ENCODE peak calls at places on chromosomes 6 and 20, in seven cellular contexts. One of them, this sample, is unnamed. For H3K4me1, the result is how much of the 10 kb centered on the place peaks cover.

GRCh38 chr6:25851961-25852360 is 20.1 kb upstream of the SLC17A1 start:
- DNase-seq in endodermal cell: no peak
- DNase-seq in PC-9: no peak
- DNase-seq in CD4-positive, CD25-positive, alpha-beta regulatory T cell: no peak
- DNase-seq in lung: no peak
- DNase-seq in testis: no peak
- DNase-seq in effector memory CD4-positive, alpha-beta T cell: no peak
- DNase-seq in this sample: no peak

GRCh38 chr20:45410887-45411286 is 2.8 kb downstream of the DBNDD2 start:
- DNase-seq in endodermal cell: no peak
- DNase-seq in CD4-positive, CD25-positive, alpha-beta regulatory T cell: no peak
- DNase-seq in testis: no peak
- DNase-seq in lung: no peak
- DNase-seq in effector memory CD4-positive, alpha-beta T cell: no peak
- DNase-seq in PC-9: no peak
- DNase-seq in this sample: no peak

GRCh38 chr6:141169419-141169818 is 963.3 kb upstream of the GJE1 start:
- DNase-seq in testis: no peak
- DNase-seq in CD4-positive, CD25-positive, alpha-beta regulatory T cell: no peak
- DNase-seq in PC-9: no peak
- DNase-seq in endodermal cell: no peak
- DNase-seq in lung: no peak
- DNase-seq in effector memory CD4-positive, alpha-beta T cell: no peak
- DNase-seq in this sample: no peak

GRCh38 chr6:47922391-47922790 is 140.6 kb downstream of the OPN5 start:
- DNase-seq in endodermal cell: peak
- DNase-seq in CD4-positive, CD25-positive, alpha-beta regulatory T cell: no peak
- DNase-seq in effector memory CD4-positive, alpha-beta T cell: no peak
- DNase-seq in testis: no peak
- DNase-seq in PC-9: no peak
- DNase-seq in lung: no peak
- DNase-seq in this sample: no peak

GRCh38 chr6:30862156-30862875 is 22.0 kb upstream of the DDR1 start:
- DNase-seq in testis: no peak
- DNase-seq in effector memory CD4-positive, alpha-beta T cell: no peak
- DNase-seq in CD4-positive, CD25-positive, alpha-beta regulatory T cell: no peak
- DNase-seq in lung: no peak
- DNase-seq in endodermal cell: no peak
- DNase-seq in PC-9: no peak
- DNase-seq in this sample: no peak

GRCh38 chr6:150527100-150527499 is 72.6 kb upstream of the PLEKHG1 start:
- DNase-seq in PC-9: no peak
- DNase-seq in effector memory CD4-positive, alpha-beta T cell: no peak
- DNase-seq in lung: no peak
- DNase-seq in testis: no peak
- DNase-seq in CD4-positive, CD25-positive, alpha-beta regulatory T cell: no peak
- DNase-seq in endodermal cell: no peak
- DNase-seq in this sample: no peak

GRCh38 chr6:153170511-153170910 is 39.4 kb upstream of the RGS17 start:
- DNase-seq in effector memory CD4-positive, alpha-beta T cell: no peak
- DNase-seq in PC-9: peak
- DNase-seq in CD4-positive, CD25-positive, alpha-beta regulatory T cell: no peak
- DNase-seq in testis: no peak
- DNase-seq in lung: no peak
- DNase-seq in endodermal cell: no peak
- DNase-seq in this sample: no peak

GRCh38 chr6:169415179-169415578 is 161.5 kb upstream of the THBS2 start:
- DNase-seq in testis: no peak
- DNase-seq in PC-9: no peak
- DNase-seq in CD4-positive, CD25-positive, alpha-beta regulatory T cell: no peak
- DNase-seq in effector memory CD4-positive, alpha-beta T cell: no peak
- DNase-seq in lung: no peak
- DNase-seq in endodermal cell: no peak
- DNase-seq in this sample: no peak

GRCh38 chr6:47428288-47428687 is 49.3 kb upstream of the CD2AP start:
- DNase-seq in lung: no peak
- DNase-seq in CD4-positive, CD25-positive, alpha-beta regulatory T cell: no peak
- DNase-seq in PC-9: no peak
- DNase-seq in endodermal cell: no peak
- DNase-seq in effector memory CD4-positive, alpha-beta T cell: no peak
- DNase-seq in testis: no peak
- DNase-seq in this sample: no peak

GRCh38 chr6:170052991-170053821 is 237.7 kb downstream of the DLL1 start:
- DNase-seq in testis: peak
- DNase-seq in endodermal cell: peak
- DNase-seq in PC-9: no peak
- DNase-seq in CD4-positive, CD25-positive, alpha-beta regulatory T cell: no peak
- DNase-seq in lung: no peak
- DNase-seq in effector memory CD4-positive, alpha-beta T cell: no peak
- DNase-seq in this sample: no peak

GRCh38 chr6:23349521-23350147 is 776.4 kb upstream of the NRSN1 start:
- DNase-seq in CD4-positive, CD25-positive, alpha-beta regulatory T cell: no peak
- DNase-seq in lung: no peak
- DNase-seq in effector memory CD4-positive, alpha-beta T cell: no peak
- DNase-seq in PC-9: peak
- DNase-seq in testis: no peak
- DNase-seq in endodermal cell: no peak
- DNase-seq in this sample: no peak

GRCh38 chr6:160089534-160089897 is 32.1 kb upstream of the SLC22A1 start:
- DNase-seq in PC-9: no peak
- DNase-seq in testis: no peak
- DNase-seq in endodermal cell: no peak
- DNase-seq in CD4-positive, CD25-positive, alpha-beta regulatory T cell: no peak
- DNase-seq in effector memory CD4-positive, alpha-beta T cell: no peak
- DNase-seq in lung: no peak
- DNase-seq in this sample: no peak

GRCh38 chr20:63639093-63639860 is 12.4 kb upstream of the GMEB2 start:
- DNase-seq in testis: no peak
- DNase-seq in effector memory CD4-positive, alpha-beta T cell: peak
- DNase-seq in CD4-positive, CD25-positive, alpha-beta regulatory T cell: peak
- DNase-seq in endodermal cell: no peak
- DNase-seq in lung: no peak
- DNase-seq in PC-9: no peak
- DNase-seq in this sample: peak

GRCh38 chr6:39906318-39906761 is 27.9 kb downstream of the MOCS1 start:
- DNase-seq in PC-9: no peak
- DNase-seq in lung: no peak
- DNase-seq in testis: no peak
- DNase-seq in CD4-positive, CD25-positive, alpha-beta regulatory T cell: no peak
- DNase-seq in endodermal cell: no peak
- DNase-seq in effector memory CD4-positive, alpha-beta T cell: no peak
- DNase-seq in this sample: no peak

GRCh38 chr6:80541186-80541585 is 434.7 kb downstream of the BCKDHB start:
- DNase-seq in testis: no peak
- DNase-seq in endodermal cell: no peak
- DNase-seq in effector memory CD4-positive, alpha-beta T cell: no peak
- DNase-seq in lung: no peak
- DNase-seq in CD4-positive, CD25-positive, alpha-beta regulatory T cell: no peak
- DNase-seq in PC-9: peak
- DNase-seq in this sample: no peak

GRCh38 chr6:157631388-157631787 is 191.7 kb upstream of the SNX9 start:
- DNase-seq in lung: no peak
- DNase-seq in endodermal cell: no peak
- DNase-seq in effector memory CD4-positive, alpha-beta T cell: no peak
- DNase-seq in CD4-positive, CD25-positive, alpha-beta regulatory T cell: no peak
- DNase-seq in PC-9: no peak
- DNase-seq in testis: no peak
- DNase-seq in this sample: no peak

GRCh38 chr6:149166324-149166723 is 151.2 kb upstream of the TAB2 start:
- DNase-seq in PC-9: no peak
- DNase-seq in CD4-positive, CD25-positive, alpha-beta regulatory T cell: no peak
- DNase-seq in effector memory CD4-positive, alpha-beta T cell: no peak
- DNase-seq in testis: no peak
- DNase-seq in endodermal cell: no peak
- DNase-seq in lung: no peak
- DNase-seq in this sample: no peak

DNA sequence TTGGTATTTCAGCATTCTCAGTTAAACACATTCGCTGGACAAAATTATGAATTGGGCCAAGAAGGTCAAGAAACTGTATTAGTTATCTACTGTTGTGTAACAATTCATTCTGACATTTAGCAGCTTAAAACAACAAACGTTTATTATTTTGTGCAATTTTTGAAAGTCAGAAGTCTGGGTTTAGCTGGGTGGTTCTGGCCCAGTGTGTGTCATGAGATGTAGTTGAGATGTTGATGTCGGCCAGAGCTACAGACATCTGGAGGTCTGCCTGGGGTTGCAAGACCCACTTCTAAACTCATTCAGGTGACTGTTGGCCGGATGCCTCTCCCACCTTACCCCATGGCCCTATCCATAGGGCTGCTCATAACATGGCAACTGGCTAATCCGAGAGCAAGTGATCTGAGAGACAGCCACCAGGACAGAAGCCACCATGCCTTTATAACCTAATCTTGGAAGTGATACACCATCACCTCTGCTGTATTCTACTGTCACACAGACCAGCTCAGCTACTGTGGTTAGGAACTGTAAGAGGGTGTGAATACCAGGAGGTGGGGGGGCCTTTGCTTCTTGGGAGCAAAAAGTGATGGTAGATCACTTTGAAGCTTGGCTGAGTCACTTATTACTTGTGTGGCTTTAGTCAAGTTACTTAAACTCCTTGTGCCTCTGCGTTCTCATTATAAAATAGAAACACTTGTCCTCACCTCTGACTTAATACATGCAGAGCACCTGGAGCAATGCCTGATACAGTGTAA is 217.0 kb upstream of the MYLIP start:
- DNase-seq in endodermal cell: peak
- DNase-seq in lung: no peak
- DNase-seq in CD4-positive, CD25-positive, alpha-beta regulatory T cell: no peak
- DNase-seq in testis: no peak
- DNase-seq in effector memory CD4-positive, alpha-beta T cell: no peak
- DNase-seq in PC-9: no peak
- DNase-seq in this sample: no peak
- H3K27ac ChIP-seq in endodermal cell: no peak
- H3K27ac ChIP-seq in lung: no peak
- H3K27ac ChIP-seq in CD4-positive, CD25-positive, alpha-beta regulatory T cell: no peak
- H3K27ac ChIP-seq in testis: no peak
- H3K27ac ChIP-seq in effector memory CD4-positive, alpha-beta T cell: no peak
- H3K27ac ChIP-seq in PC-9: no peak
- H3K27ac ChIP-seq in this sample: no peak

GRCh38 chr6:163712569-163712966 is 298.1 kb downstream of the QKI start:
- DNase-seq in endodermal cell: no peak
- DNase-seq in PC-9: no peak
- DNase-seq in testis: no peak
- DNase-seq in lung: no peak
- DNase-seq in CD4-positive, CD25-positive, alpha-beta regulatory T cell: no peak
- DNase-seq in effector memory CD4-positive, alpha-beta T cell: no peak
- DNase-seq in this sample: no peak

GRCh38 chr6:163710552-163710951 is 296.0 kb downstream of the QKI start:
- DNase-seq in PC-9: no peak
- DNase-seq in effector memory CD4-positive, alpha-beta T cell: no peak
- DNase-seq in lung: no peak
- DNase-seq in testis: no peak
- DNase-seq in endodermal cell: no peak
- DNase-seq in CD4-positive, CD25-positive, alpha-beta regulatory T cell: no peak
- DNase-seq in this sample: no peak

GRCh38 chr6:163709693-163710092 is 295.2 kb downstream of the QKI start:
- DNase-seq in effector memory CD4-positive, alpha-beta T cell: no peak
- DNase-seq in PC-9: no peak
- DNase-seq in CD4-positive, CD25-positive, alpha-beta regulatory T cell: no peak
- DNase-seq in lung: no peak
- DNase-seq in endodermal cell: no peak
- DNase-seq in testis: no peak
- DNase-seq in this sample: no peak

GRCh38 chr6:163711615-163712568 is 297.4 kb downstream of the QKI start:
- DNase-seq in effector memory CD4-positive, alpha-beta T cell: no peak
- DNase-seq in CD4-positive, CD25-positive, alpha-beta regulatory T cell: peak
- DNase-seq in PC-9: no peak
- DNase-seq in lung: peak
- DNase-seq in endodermal cell: peak
- DNase-seq in testis: peak
- DNase-seq in this sample: no peak

DNA sequence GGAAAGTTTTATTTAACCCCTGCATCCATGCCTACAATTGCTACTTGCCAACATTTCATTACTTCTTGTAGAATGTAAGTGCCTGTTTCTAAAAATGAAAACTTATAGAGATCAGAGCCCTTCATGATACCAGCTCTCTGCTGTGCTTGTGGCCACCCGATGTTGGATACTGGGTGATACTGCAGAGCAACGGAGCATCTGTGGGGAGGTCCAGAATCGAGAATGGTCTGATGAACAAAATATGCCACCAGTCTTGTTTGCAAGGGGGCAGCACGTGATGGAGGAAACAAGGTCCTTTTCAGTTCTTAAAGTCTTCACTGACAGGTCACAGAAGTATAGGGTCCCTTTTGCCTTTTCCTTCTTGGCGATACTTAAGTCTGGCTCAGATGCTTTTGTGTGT is 296.6 kb downstream of the QKI start:
- DNase-seq in lung: no peak
- DNase-seq in testis: no peak
- DNase-seq in PC-9: no peak
- DNase-seq in CD4-positive, CD25-positive, alpha-beta regulatory T cell: no peak
- DNase-seq in endodermal cell: no peak
- DNase-seq in effector memory CD4-positive, alpha-beta T cell: no peak
- DNase-seq in this sample: no peak
- H3K4me1 ChIP-seq in lung: under half
- H3K4me1 ChIP-seq in testis: under half
- H3K4me1 ChIP-seq in PC-9: under half
- H3K4me1 ChIP-seq in CD4-positive, CD25-positive, alpha-beta regulatory T cell: under half
- H3K4me1 ChIP-seq in endodermal cell: under half
- H3K4me1 ChIP-seq in effector memory CD4-positive, alpha-beta T cell: under half
- H3K4me1 ChIP-seq in this sample: under half

GRCh38 chr6:43842964-43843645 is 73.1 kb downstream of the VEGFA start:
- DNase-seq in PC-9: no peak
- DNase-seq in effector memory CD4-positive, alpha-beta T cell: no peak
- DNase-seq in testis: no peak
- DNase-seq in endodermal cell: no peak
- DNase-seq in CD4-positive, CD25-positive, alpha-beta regulatory T cell: no peak
- DNase-seq in lung: no peak
- DNase-seq in this sample: no peak
- H3K27ac ChIP-seq in PC-9: peak
- H3K27ac ChIP-seq in effector memory CD4-positive, alpha-beta T cell: no peak
- H3K27ac ChIP-seq in testis: no peak
- H3K27ac ChIP-seq in endodermal cell: no peak
- H3K27ac ChIP-seq in CD4-positive, CD25-positive, alpha-beta regulatory T cell: no peak
- H3K27ac ChIP-seq in lung: no peak
- H3K27ac ChIP-seq in this sample: no peak

GRCh38 chr20:31860431-31861345 is 9.6 kb downstream of the DUSP15 start:
- DNase-seq in testis: no peak
- DNase-seq in lung: no peak
- DNase-seq in effector memory CD4-positive, alpha-beta T cell: no peak
- DNase-seq in CD4-positive, CD25-positive, alpha-beta regulatory T cell: no peak
- DNase-seq in endodermal cell: peak
- DNase-seq in PC-9: peak
- DNase-seq in this sample: no peak

GRCh38 chr20:31859998-31860380 is 10.3 kb downstream of the DUSP15 start:
- DNase-seq in endodermal cell: no peak
- DNase-seq in PC-9: no peak
- DNase-seq in lung: no peak
- DNase-seq in effector memory CD4-positive, alpha-beta T cell: no peak
- DNase-seq in testis: no peak
- DNase-seq in CD4-positive, CD25-positive, alpha-beta regulatory T cell: no peak
- DNase-seq in this sample: no peak

GRCh38 chr20:31859266-31859997 is 10.9 kb downstream of the DUSP15 start:
- DNase-seq in lung: no peak
- DNase-seq in PC-9: no peak
- DNase-seq in testis: no peak
- DNase-seq in endodermal cell: no peak
- DNase-seq in CD4-positive, CD25-positive, alpha-beta regulatory T cell: no peak
- DNase-seq in effector memory CD4-positive, alpha-beta T cell: no peak
- DNase-seq in this sample: no peak

GRCh38 chr20:31856516-31856915 is 11.1 kb upstream of the FOXS1 start:
- DNase-seq in lung: no peak
- DNase-seq in effector memory CD4-positive, alpha-beta T cell: no peak
- DNase-seq in testis: no peak
- DNase-seq in endodermal cell: no peak
- DNase-seq in PC-9: no peak
- DNase-seq in CD4-positive, CD25-positive, alpha-beta regulatory T cell: no peak
- DNase-seq in this sample: no peak

GRCh38 chr20:31857861-31858835 is 12.2 kb downstream of the DUSP15 start:
- DNase-seq in CD4-positive, CD25-positive, alpha-beta regulatory T cell: peak
- DNase-seq in lung: no peak
- DNase-seq in effector memory CD4-positive, alpha-beta T cell: no peak
- DNase-seq in PC-9: no peak
- DNase-seq in testis: no peak
- DNase-seq in endodermal cell: peak
- DNase-seq in this sample: no peak
- H3K4me1 ChIP-seq in CD4-positive, CD25-positive, alpha-beta regulatory T cell: under half
- H3K4me1 ChIP-seq in lung: under half
- H3K4me1 ChIP-seq in effector memory CD4-positive, alpha-beta T cell: under half
- H3K4me1 ChIP-seq in PC-9: under half
- H3K4me1 ChIP-seq in testis: under half
- H3K4me1 ChIP-seq in endodermal cell: under half
- H3K4me1 ChIP-seq in this sample: under half

This sample was measured in naive thymus-derived CD4-positive, alpha-beta T cell.